ENCODE peak calls at places on chromosomes 5 and 9, in eight cellular contexts. T is GM23248; L is fibroblast of mammary gland; Q is NCI-H2171; Z is NCI-H1417; O is effector memory CD8-positive, alpha-beta T cell; I is HCEC 1CT; U is fibroblast of pulmonary artery. S is an unnamed sample.

GRCh38 chr5:53360811-53361210 is 119.6 kb upstream of the FST start:
- DNase-seq in Q (no peak), T (peak; percentile 87), U (peak; percentile 81), I (peak; percentile 96), Z (no peak), O (no peak), L (peak; percentile 95), S (peak; percentile 72)

GRCh38 chr9:91727316-91727861 is 222.6 kb downstream of the ROR2 start:
- DNase-seq in Z (peak; percentile 19), L (peak; percentile 59), O (peak; percentile 11), U (peak; percentile 57), I (peak; percentile 57), Q (no peak), T (peak; percentile 72), S (peak; percentile 65)

GRCh38 chr5:61162832-61163567 is 732 bp upstream of the SMIM15 start:
- DNase-seq in L (peak; percentile 33), T (peak; percentile 53), U (peak; percentile 39), Z (peak; percentile 66), I (peak; percentile 41), Q (no peak), O (no peak), S (peak; percentile 24)

GRCh38 chr5:8756498-8757084 is 789.3 kb downstream of the SEMA5A start:
- DNase-seq in Z (peak; percentile 31), L (peak; percentile 67), I (peak; percentile 55), T (peak; percentile 60), Q (no peak), O (no peak), U (peak; percentile 78), S (peak; percentile 67)

GRCh38 chr9:77595426-77596051 is 52.6 kb downstream of the GNA14 start:
- DNase-seq in Z (no peak), L (no peak), U (peak; percentile 91), T (no peak), O (no peak), Q (peak; percentile 19), I (no peak), S (no peak)

GRCh38 chr9:90915693-90916092 is 114.1 kb downstream of the SYK start:
- DNase-seq in O (no peak), L (peak; percentile 40), Z (no peak), Q (no peak), T (peak; percentile 68), I (peak; percentile 13), U (peak; percentile 17), S (no peak)

GRCh38 chr5:82174128-82174918 is 103.8 kb downstream of the RPS23 start:
- DNase-seq in L (peak; percentile 90), U (peak; percentile 70), T (peak; percentile 82), Q (no peak), I (peak; percentile 44), Z (peak; percentile 5), O (peak; percentile 40), S (peak; percentile 15)

GRCh38 chr9:96299823-96300222 is 2.2 kb downstream of the HSD17B3 start:
- DNase-seq in U (no peak), T (peak; percentile 6), O (no peak), I (peak; percentile 43), Q (no peak), L (peak; percentile 10), Z (no peak), S (peak; percentile 43)

GRCh38 chr9:115063058-115063850 is 54.7 kb downstream of the TNC start:
- DNase-seq in Z (no peak), O (no peak), L (peak; percentile 63), I (peak; percentile 81), Q (no peak), U (peak; percentile 42), T (peak; percentile 77), S (no peak)

GRCh38 chr9:125992557-125992956 is 245.4 kb downstream of the PBX3 start:
- DNase-seq in T (no peak), Q (no peak), I (no peak), U (no peak), L (no peak), O (no peak), Z (no peak), S (no peak)

GRCh38 chr5:84568171-84568570 is 183.5 kb upstream of the EDIL3 start:
- DNase-seq in O (no peak), I (no peak), U (no peak), L (no peak), Z (no peak), T (no peak), Q (no peak), S (no peak)